ENCODE peak calls at places on chromosomes 6 and 20, in seven cellular contexts. One of them, this sample, is unnamed.

GRCh38 chr6:2695464-2696095 is 55.1 kb downstream of the MYLK4 start:
- DNase-seq in GM10248: peak
- DNase-seq in NCI-H2081: peak
- DNase-seq in osteoblast: no peak
- DNase-seq in CD4-positive, alpha-beta T cell: no peak
- DNase-seq in NCI-H510A treated with DMSO at 0.1 percent for 48 hours: peak
- DNase-seq in fibroblast of mammary gland: peak
- DNase-seq in this sample: no peak

GRCh38 chr6:2738373-2738979 is 12.2 kb downstream of the MYLK4 start:
- DNase-seq in GM10248: peak
- DNase-seq in NCI-H2081: peak
- DNase-seq in osteoblast: peak
- DNase-seq in CD4-positive, alpha-beta T cell: peak
- DNase-seq in NCI-H510A treated with DMSO at 0.1 percent for 48 hours: peak
- DNase-seq in fibroblast of mammary gland: peak
- DNase-seq in this sample: peak

GRCh38 chr6:149331871-149332270 is 14.4 kb downstream of the TAB2 start:
- DNase-seq in GM10248: no peak
- DNase-seq in NCI-H2081: no peak
- DNase-seq in osteoblast: no peak
- DNase-seq in CD4-positive, alpha-beta T cell: no peak
- DNase-seq in NCI-H510A treated with DMSO at 0.1 percent for 48 hours: no peak
- DNase-seq in fibroblast of mammary gland: peak
- DNase-seq in this sample: no peak

GRCh38 chr20:50282592-50283241 is 92.1 kb downstream of the CEBPB start:
- DNase-seq in GM10248: no peak
- DNase-seq in NCI-H2081: no peak
- DNase-seq in osteoblast: peak
- DNase-seq in CD4-positive, alpha-beta T cell: no peak
- DNase-seq in NCI-H510A treated with DMSO at 0.1 percent for 48 hours: no peak
- DNase-seq in fibroblast of mammary gland: no peak
- DNase-seq in this sample: no peak

GRCh38 chr6:87155920-87156600 is 695 bp downstream of the ZNF292 start:
- DNase-seq in GM10248: peak
- DNase-seq in NCI-H2081: peak
- DNase-seq in osteoblast: peak
- DNase-seq in CD4-positive, alpha-beta T cell: peak
- DNase-seq in NCI-H510A treated with DMSO at 0.1 percent for 48 hours: peak
- DNase-seq in fibroblast of mammary gland: peak
- DNase-seq in this sample: peak

GRCh38 chr6:8743146-8743745 is 307.9 kb upstream of the SLC35B3 start:
- DNase-seq in GM10248: peak
- DNase-seq in NCI-H2081: no peak
- DNase-seq in osteoblast: no peak
- DNase-seq in CD4-positive, alpha-beta T cell: no peak
- DNase-seq in NCI-H510A treated with DMSO at 0.1 percent for 48 hours: no peak
- DNase-seq in fibroblast of mammary gland: no peak
- DNase-seq in this sample: no peak

GRCh38 chr20:50037123-50037522 is 54.3 kb downstream of the SNAI1 start:
- DNase-seq in GM10248: no peak
- DNase-seq in NCI-H2081: no peak
- DNase-seq in osteoblast: peak
- DNase-seq in CD4-positive, alpha-beta T cell: no peak
- DNase-seq in NCI-H510A treated with DMSO at 0.1 percent for 48 hours: peak
- DNase-seq in fibroblast of mammary gland: no peak
- DNase-seq in this sample: no peak

GRCh38 chr20:22866757-22867425 is 168.2 kb upstream of the SSTR4 start:
- DNase-seq in GM10248: no peak
- DNase-seq in NCI-H2081: no peak
- DNase-seq in osteoblast: no peak
- DNase-seq in CD4-positive, alpha-beta T cell: no peak
- DNase-seq in NCI-H510A treated with DMSO at 0.1 percent for 48 hours: no peak
- DNase-seq in fibroblast of mammary gland: peak
- DNase-seq in this sample: no peak

GRCh38 chr6:26607434-26608230 is 10.9 kb downstream of the ABT1 start:
- DNase-seq in GM10248: peak
- DNase-seq in NCI-H2081: peak
- DNase-seq in osteoblast: peak
- DNase-seq in CD4-positive, alpha-beta T cell: peak
- DNase-seq in NCI-H510A treated with DMSO at 0.1 percent for 48 hours: peak
- DNase-seq in fibroblast of mammary gland: peak
- DNase-seq in this sample: no peak

GRCh38 chr20:64106981-64107735 is at the start of gene NPBWR2:
- DNase-seq in GM10248: peak
- DNase-seq in NCI-H2081: no peak
- DNase-seq in osteoblast: peak
- DNase-seq in CD4-positive, alpha-beta T cell: no peak
- DNase-seq in NCI-H510A treated with DMSO at 0.1 percent for 48 hours: no peak
- DNase-seq in fibroblast of mammary gland: no peak
- DNase-seq in this sample: no peak

GRCh38 chr6:37485259-37485658 is 14.4 kb downstream of the CCDC167 start:
- DNase-seq in GM10248: no peak
- DNase-seq in NCI-H2081: peak
- DNase-seq in osteoblast: peak
- DNase-seq in CD4-positive, alpha-beta T cell: no peak
- DNase-seq in NCI-H510A treated with DMSO at 0.1 percent for 48 hours: peak
- DNase-seq in fibroblast of mammary gland: no peak
- DNase-seq in this sample: peak

GRCh38 chr20:41405436-41405835 is 38.8 kb upstream of the EMILIN3 start:
- DNase-seq in GM10248: no peak
- DNase-seq in NCI-H2081: no peak
- DNase-seq in osteoblast: no peak
- DNase-seq in CD4-positive, alpha-beta T cell: no peak
- DNase-seq in NCI-H510A treated with DMSO at 0.1 percent for 48 hours: no peak
- DNase-seq in fibroblast of mammary gland: no peak
- DNase-seq in this sample: no peak

GRCh38 chr6:42387336-42387735 is 64.4 kb downstream of the TRERF1 start:
- DNase-seq in GM10248: no peak
- DNase-seq in NCI-H2081: no peak
- DNase-seq in osteoblast: peak
- DNase-seq in CD4-positive, alpha-beta T cell: no peak
- DNase-seq in NCI-H510A treated with DMSO at 0.1 percent for 48 hours: no peak
- DNase-seq in fibroblast of mammary gland: no peak
- DNase-seq in this sample: no peak

GRCh38 chr6:82619573-82619972 is 256.0 kb downstream of the TPBG start:
- DNase-seq in GM10248: no peak
- DNase-seq in NCI-H2081: no peak
- DNase-seq in osteoblast: peak
- DNase-seq in CD4-positive, alpha-beta T cell: no peak
- DNase-seq in NCI-H510A treated with DMSO at 0.1 percent for 48 hours: no peak
- DNase-seq in fibroblast of mammary gland: no peak
- DNase-seq in this sample: no peak

GRCh38 chr6:25332671-25333071 is 53.5 kb downstream of the CARMIL1 start:
- DNase-seq in GM10248: no peak
- DNase-seq in NCI-H2081: no peak
- DNase-seq in osteoblast: no peak
- DNase-seq in CD4-positive, alpha-beta T cell: no peak
- DNase-seq in NCI-H510A treated with DMSO at 0.1 percent for 48 hours: no peak
- DNase-seq in fibroblast of mammary gland: no peak
- DNase-seq in this sample: no peak

GRCh38 chr6:12637960-12638641 is 78.5 kb upstream of the PHACTR1 start:
- DNase-seq in GM10248: peak
- DNase-seq in NCI-H2081: peak
- DNase-seq in osteoblast: no peak
- DNase-seq in CD4-positive, alpha-beta T cell: peak
- DNase-seq in NCI-H510A treated with DMSO at 0.1 percent for 48 hours: no peak
- DNase-seq in fibroblast of mammary gland: peak
- DNase-seq in this sample: peak

GRCh38 chr6:39330476-39330875 is 8.0 kb upstream of the KCNK16 start:
- DNase-seq in GM10248: no peak
- DNase-seq in NCI-H2081: peak
- DNase-seq in osteoblast: peak
- DNase-seq in CD4-positive, alpha-beta T cell: no peak
- DNase-seq in NCI-H510A treated with DMSO at 0.1 percent for 48 hours: peak
- DNase-seq in fibroblast of mammary gland: no peak
- DNase-seq in this sample: no peak

GRCh38 chr20:9912858-9913434 is 74.1 kb upstream of the PAK5 start:
- DNase-seq in GM10248: peak
- DNase-seq in NCI-H2081: peak
- DNase-seq in osteoblast: no peak
- DNase-seq in CD4-positive, alpha-beta T cell: peak
- DNase-seq in NCI-H510A treated with DMSO at 0.1 percent for 48 hours: peak
- DNase-seq in fibroblast of mammary gland: peak
- DNase-seq in this sample: peak

GRCh38 chr20:45041464-45042337 is 59.2 kb downstream of the KCNS1 start:
- DNase-seq in GM10248: no peak
- DNase-seq in NCI-H2081: peak
- DNase-seq in osteoblast: no peak
- DNase-seq in CD4-positive, alpha-beta T cell: no peak
- DNase-seq in NCI-H510A treated with DMSO at 0.1 percent for 48 hours: peak
- DNase-seq in fibroblast of mammary gland: peak
- DNase-seq in this sample: no peak

GRCh38 chr6:77880501-77880900 is 227.7 kb downstream of the MEI4 start:
- DNase-seq in GM10248: no peak
- DNase-seq in NCI-H2081: no peak
- DNase-seq in osteoblast: no peak
- DNase-seq in CD4-positive, alpha-beta T cell: no peak
- DNase-seq in NCI-H510A treated with DMSO at 0.1 percent for 48 hours: no peak
- DNase-seq in fibroblast of mammary gland: peak
- DNase-seq in this sample: no peak

GRCh38 chr6:110561016-110561396 is 84.6 kb upstream of the SLC22A16 start:
- DNase-seq in GM10248: no peak
- DNase-seq in NCI-H2081: no peak
- DNase-seq in osteoblast: no peak
- DNase-seq in CD4-positive, alpha-beta T cell: no peak
- DNase-seq in NCI-H510A treated with DMSO at 0.1 percent for 48 hours: no peak
- DNase-seq in fibroblast of mammary gland: no peak
- DNase-seq in this sample: no peak

GRCh38 chr6:109782401-109783046 is 91.4 kb downstream of the FIG4 start:
- DNase-seq in GM10248: no peak
- DNase-seq in NCI-H2081: no peak
- DNase-seq in osteoblast: peak
- DNase-seq in CD4-positive, alpha-beta T cell: no peak
- DNase-seq in NCI-H510A treated with DMSO at 0.1 percent for 48 hours: no peak
- DNase-seq in fibroblast of mammary gland: no peak
- DNase-seq in this sample: no peak

GRCh38 chr6:108562503-108562993 is 1.8 kb downstream of the FOXO3 start:
- DNase-seq in GM10248: no peak
- DNase-seq in NCI-H2081: peak
- DNase-seq in osteoblast: peak
- DNase-seq in CD4-positive, alpha-beta T cell: no peak
- DNase-seq in NCI-H510A treated with DMSO at 0.1 percent for 48 hours: peak
- DNase-seq in fibroblast of mammary gland: peak
- DNase-seq in this sample: peak

GRCh38 chr6:24242924-24243323 is 114.9 kb downstream of the DCDC2 start:
- DNase-seq in GM10248: no peak
- DNase-seq in NCI-H2081: no peak
- DNase-seq in osteoblast: no peak
- DNase-seq in CD4-positive, alpha-beta T cell: no peak
- DNase-seq in NCI-H510A treated with DMSO at 0.1 percent for 48 hours: no peak
- DNase-seq in fibroblast of mammary gland: no peak
- DNase-seq in this sample: no peak

GRCh38 chr6:111591370-111591900 is 14.2 kb downstream of the TRAF3IP2 start:
- DNase-seq in GM10248: no peak
- DNase-seq in NCI-H2081: no peak
- DNase-seq in osteoblast: peak
- DNase-seq in CD4-positive, alpha-beta T cell: no peak
- DNase-seq in NCI-H510A treated with DMSO at 0.1 percent for 48 hours: no peak
- DNase-seq in fibroblast of mammary gland: peak
- DNase-seq in this sample: peak

GRCh38 chr6:130560231-130560630 is 194.4 kb downstream of the TMEM200A start:
- DNase-seq in GM10248: no peak
- DNase-seq in NCI-H2081: no peak
- DNase-seq in osteoblast: no peak
- DNase-seq in CD4-positive, alpha-beta T cell: no peak
- DNase-seq in NCI-H510A treated with DMSO at 0.1 percent for 48 hours: no peak
- DNase-seq in fibroblast of mammary gland: peak
- DNase-seq in this sample: no peak

GRCh38 chr6:44642870-44643522 is 255.5 kb downstream of the CDC5L start:
- DNase-seq in GM10248: no peak
- DNase-seq in NCI-H2081: peak
- DNase-seq in osteoblast: no peak
- DNase-seq in CD4-positive, alpha-beta T cell: no peak
- DNase-seq in NCI-H510A treated with DMSO at 0.1 percent for 48 hours: no peak
- DNase-seq in fibroblast of mammary gland: peak
- DNase-seq in this sample: no peak

GRCh38 chr6:71028236-71028876 is 71.5 kb upstream of the B3GAT2 start:
- DNase-seq in GM10248: no peak
- DNase-seq in NCI-H2081: no peak
- DNase-seq in osteoblast: no peak
- DNase-seq in CD4-positive, alpha-beta T cell: no peak
- DNase-seq in NCI-H510A treated with DMSO at 0.1 percent for 48 hours: no peak
- DNase-seq in fibroblast of mammary gland: no peak
- DNase-seq in this sample: no peak

This sample was measured in HuH-7.5.